ENCODE peak calls at places on chromosome 15, in four cellular contexts. One of them, this sample, is unnamed.
A peak's percentile ranks its signal among the peaks of the same experiment; 100 is the strongest.

GRCh38 chr15:94259121-94259776 is 27.9 kb downstream of the MCTP2 start:
- DNase-seq in stimulated activated CD4-positive, alpha-beta T cell treated with anti-CD3 and anti-CD28 coated beads, Interleukin-12 subunit alpha, Interleukin-12 subunit beta, amount 100 ng/mL, for 4 hours: no peak
- DNase-seq in CD8-positive, alpha-beta T cell: no peak
- DNase-seq in stimulated activated naive CD8-positive, alpha-beta T cell treated with anti-CD3 and anti-CD28 coated beads, Interleukin-15, amount 100 ng/mL, for 72 hours: no peak
- DNase-seq in this sample: no peak

GRCh38 chr15:57330619-57331018 is 45.7 kb upstream of the CGNL1 start:
- DNase-seq in stimulated activated CD4-positive, alpha-beta T cell treated with anti-CD3 and anti-CD28 coated beads, Interleukin-12 subunit alpha, Interleukin-12 subunit beta, amount 100 ng/mL, for 4 hours: no peak
- DNase-seq in stimulated activated naive CD8-positive, alpha-beta T cell treated with anti-CD3 and anti-CD28 coated beads, Interleukin-15, amount 100 ng/mL, for 72 hours: no peak
- DNase-seq in CD8-positive, alpha-beta T cell: no peak
- DNase-seq in this sample: no peak

GRCh38 chr15:99999282-100000070 is 266.2 kb upstream of the LYSMD4 start:
- DNase-seq in stimulated activated naive CD8-positive, alpha-beta T cell treated with anti-CD3 and anti-CD28 coated beads, Interleukin-15, amount 100 ng/mL, for 72 hours: no peak
- DNase-seq in CD8-positive, alpha-beta T cell: no peak
- DNase-seq in stimulated activated CD4-positive, alpha-beta T cell treated with anti-CD3 and anti-CD28 coated beads, Interleukin-12 subunit alpha, Interleukin-12 subunit beta, amount 100 ng/mL, for 4 hours: no peak
- DNase-seq in this sample: no peak

GRCh38 chr15:43930079-43930478 is 103.3 kb downstream of the WDR76 start:
- DNase-seq in stimulated activated CD4-positive, alpha-beta T cell treated with anti-CD3 and anti-CD28 coated beads, Interleukin-12 subunit alpha, Interleukin-12 subunit beta, amount 100 ng/mL, for 4 hours: no peak
- DNase-seq in stimulated activated naive CD8-positive, alpha-beta T cell treated with anti-CD3 and anti-CD28 coated beads, Interleukin-15, amount 100 ng/mL, for 72 hours: no peak
- DNase-seq in CD8-positive, alpha-beta T cell: no peak
- DNase-seq in this sample: peak; percentile 13

GRCh38 chr15:50778089-50778488 is 12.6 kb upstream of the SPPL2A start:
- DNase-seq in CD8-positive, alpha-beta T cell: no peak
- DNase-seq in stimulated activated naive CD8-positive, alpha-beta T cell treated with anti-CD3 and anti-CD28 coated beads, Interleukin-15, amount 100 ng/mL, for 72 hours: no peak
- DNase-seq in stimulated activated CD4-positive, alpha-beta T cell treated with anti-CD3 and anti-CD28 coated beads, Interleukin-12 subunit alpha, Interleukin-12 subunit beta, amount 100 ng/mL, for 4 hours: no peak
- DNase-seq in this sample: no peak

GRCh38 chr15:80736571-80736970 is 41.5 kb downstream of the ABHD17C start:
- DNase-seq in CD8-positive, alpha-beta T cell: no peak
- DNase-seq in stimulated activated CD4-positive, alpha-beta T cell treated with anti-CD3 and anti-CD28 coated beads, Interleukin-12 subunit alpha, Interleukin-12 subunit beta, amount 100 ng/mL, for 4 hours: no peak
- DNase-seq in stimulated activated naive CD8-positive, alpha-beta T cell treated with anti-CD3 and anti-CD28 coated beads, Interleukin-15, amount 100 ng/mL, for 72 hours: no peak
- DNase-seq in this sample: no peak

GRCh38 chr15:61146643-61147230 is 82.4 kb downstream of the RORA start:
- DNase-seq in stimulated activated naive CD8-positive, alpha-beta T cell treated with anti-CD3 and anti-CD28 coated beads, Interleukin-15, amount 100 ng/mL, for 72 hours: no peak
- DNase-seq in stimulated activated CD4-positive, alpha-beta T cell treated with anti-CD3 and anti-CD28 coated beads, Interleukin-12 subunit alpha, Interleukin-12 subunit beta, amount 100 ng/mL, for 4 hours: no peak
- DNase-seq in CD8-positive, alpha-beta T cell: no peak
- DNase-seq in this sample: no peak

GRCh38 chr15:44726568-44727461 is 9.5 kb upstream of the TRIM69 start:
- DNase-seq in stimulated activated naive CD8-positive, alpha-beta T cell treated with anti-CD3 and anti-CD28 coated beads, Interleukin-15, amount 100 ng/mL, for 72 hours: peak; percentile 77
- DNase-seq in stimulated activated CD4-positive, alpha-beta T cell treated with anti-CD3 and anti-CD28 coated beads, Interleukin-12 subunit alpha, Interleukin-12 subunit beta, amount 100 ng/mL, for 4 hours: no peak
- DNase-seq in CD8-positive, alpha-beta T cell: peak; percentile 81
- DNase-seq in this sample: peak; percentile 95

GRCh38 chr15:64400583-64400982 is 12.9 kb downstream of the TRIP4 start:
- DNase-seq in CD8-positive, alpha-beta T cell: no peak
- DNase-seq in stimulated activated CD4-positive, alpha-beta T cell treated with anti-CD3 and anti-CD28 coated beads, Interleukin-12 subunit alpha, Interleukin-12 subunit beta, amount 100 ng/mL, for 4 hours: no peak
- DNase-seq in stimulated activated naive CD8-positive, alpha-beta T cell treated with anti-CD3 and anti-CD28 coated beads, Interleukin-15, amount 100 ng/mL, for 72 hours: no peak
- DNase-seq in this sample: no peak

GRCh38 chr15:65841121-65841930 is 28.0 kb upstream of the RAB11A start:
- DNase-seq in CD8-positive, alpha-beta T cell: no peak
- DNase-seq in stimulated activated CD4-positive, alpha-beta T cell treated with anti-CD3 and anti-CD28 coated beads, Interleukin-12 subunit alpha, Interleukin-12 subunit beta, amount 100 ng/mL, for 4 hours: no peak
- DNase-seq in stimulated activated naive CD8-positive, alpha-beta T cell treated with anti-CD3 and anti-CD28 coated beads, Interleukin-15, amount 100 ng/mL, for 72 hours: no peak
- DNase-seq in this sample: peak; percentile 69

GRCh38 chr15:29162411-29162810 is 107.2 kb downstream of the NSMCE3 start:
- DNase-seq in stimulated activated naive CD8-positive, alpha-beta T cell treated with anti-CD3 and anti-CD28 coated beads, Interleukin-15, amount 100 ng/mL, for 72 hours: no peak
- DNase-seq in stimulated activated CD4-positive, alpha-beta T cell treated with anti-CD3 and anti-CD28 coated beads, Interleukin-12 subunit alpha, Interleukin-12 subunit beta, amount 100 ng/mL, for 4 hours: no peak
- DNase-seq in CD8-positive, alpha-beta T cell: no peak
- DNase-seq in this sample: no peak

GRCh38 chr15:61138151-61138550 is 91.0 kb downstream of the RORA start:
- DNase-seq in stimulated activated CD4-positive, alpha-beta T cell treated with anti-CD3 and anti-CD28 coated beads, Interleukin-12 subunit alpha, Interleukin-12 subunit beta, amount 100 ng/mL, for 4 hours: no peak
- DNase-seq in CD8-positive, alpha-beta T cell: no peak
- DNase-seq in stimulated activated naive CD8-positive, alpha-beta T cell treated with anti-CD3 and anti-CD28 coated beads, Interleukin-15, amount 100 ng/mL, for 72 hours: no peak
- DNase-seq in this sample: no peak

GRCh38 chr15:64070965-64071851 is 22.4 kb downstream of the CIAO2A start:
- DNase-seq in stimulated activated naive CD8-positive, alpha-beta T cell treated with anti-CD3 and anti-CD28 coated beads, Interleukin-15, amount 100 ng/mL, for 72 hours: no peak
- DNase-seq in CD8-positive, alpha-beta T cell: no peak
- DNase-seq in stimulated activated CD4-positive, alpha-beta T cell treated with anti-CD3 and anti-CD28 coated beads, Interleukin-12 subunit alpha, Interleukin-12 subunit beta, amount 100 ng/mL, for 4 hours: no peak
- DNase-seq in this sample: peak; percentile 85

GRCh38 chr15:96321422-96322391 is 8.8 kb upstream of the NR2F2 start:
- DNase-seq in stimulated activated CD4-positive, alpha-beta T cell treated with anti-CD3 and anti-CD28 coated beads, Interleukin-12 subunit alpha, Interleukin-12 subunit beta, amount 100 ng/mL, for 4 hours: no peak
- DNase-seq in stimulated activated naive CD8-positive, alpha-beta T cell treated with anti-CD3 and anti-CD28 coated beads, Interleukin-15, amount 100 ng/mL, for 72 hours: no peak
- DNase-seq in CD8-positive, alpha-beta T cell: no peak
- DNase-seq in this sample: peak; percentile 53

GRCh38 chr15:99296386-99296785 is 45.1 kb downstream of the LRRC28 start:
- DNase-seq in CD8-positive, alpha-beta T cell: no peak
- DNase-seq in stimulated activated naive CD8-positive, alpha-beta T cell treated with anti-CD3 and anti-CD28 coated beads, Interleukin-15, amount 100 ng/mL, for 72 hours: no peak
- DNase-seq in stimulated activated CD4-positive, alpha-beta T cell treated with anti-CD3 and anti-CD28 coated beads, Interleukin-12 subunit alpha, Interleukin-12 subunit beta, amount 100 ng/mL, for 4 hours: no peak
- DNase-seq in this sample: no peak

GRCh38 chr15:53834214-53834613 is 74.8 kb upstream of the WDR72 start:
- DNase-seq in stimulated activated naive CD8-positive, alpha-beta T cell treated with anti-CD3 and anti-CD28 coated beads, Interleukin-15, amount 100 ng/mL, for 72 hours: no peak
- DNase-seq in stimulated activated CD4-positive, alpha-beta T cell treated with anti-CD3 and anti-CD28 coated beads, Interleukin-12 subunit alpha, Interleukin-12 subunit beta, amount 100 ng/mL, for 4 hours: no peak
- DNase-seq in CD8-positive, alpha-beta T cell: no peak
- DNase-seq in this sample: no peak

GRCh38 chr15:95205101-95205500 is 973.7 kb downstream of the MCTP2 start:
- DNase-seq in stimulated activated naive CD8-positive, alpha-beta T cell treated with anti-CD3 and anti-CD28 coated beads, Interleukin-15, amount 100 ng/mL, for 72 hours: no peak
- DNase-seq in CD8-positive, alpha-beta T cell: no peak
- DNase-seq in stimulated activated CD4-positive, alpha-beta T cell treated with anti-CD3 and anti-CD28 coated beads, Interleukin-12 subunit alpha, Interleukin-12 subunit beta, amount 100 ng/mL, for 4 hours: no peak
- DNase-seq in this sample: no peak

GRCh38 chr15:31297880-31298456 is 28.7 kb upstream of the KLF13 start:
- DNase-seq in CD8-positive, alpha-beta T cell: peak; percentile 39
- DNase-seq in stimulated activated naive CD8-positive, alpha-beta T cell treated with anti-CD3 and anti-CD28 coated beads, Interleukin-15, amount 100 ng/mL, for 72 hours: no peak
- DNase-seq in stimulated activated CD4-positive, alpha-beta T cell treated with anti-CD3 and anti-CD28 coated beads, Interleukin-12 subunit alpha, Interleukin-12 subunit beta, amount 100 ng/mL, for 4 hours: no peak
- DNase-seq in this sample: no peak

GRCh38 chr15:90529369-90530249 is at the start of gene CRTC3:
- DNase-seq in CD8-positive, alpha-beta T cell: peak; percentile 77
- DNase-seq in stimulated activated naive CD8-positive, alpha-beta T cell treated with anti-CD3 and anti-CD28 coated beads, Interleukin-15, amount 100 ng/mL, for 72 hours: peak; percentile 68
- DNase-seq in stimulated activated CD4-positive, alpha-beta T cell treated with anti-CD3 and anti-CD28 coated beads, Interleukin-12 subunit alpha, Interleukin-12 subunit beta, amount 100 ng/mL, for 4 hours: peak; percentile 55
- DNase-seq in this sample: peak; percentile 58

GRCh38 chr15:70380484-70380883 is 282.8 kb upstream of the TLE3 start:
- DNase-seq in stimulated activated CD4-positive, alpha-beta T cell treated with anti-CD3 and anti-CD28 coated beads, Interleukin-12 subunit alpha, Interleukin-12 subunit beta, amount 100 ng/mL, for 4 hours: no peak
- DNase-seq in CD8-positive, alpha-beta T cell: no peak
- DNase-seq in stimulated activated naive CD8-positive, alpha-beta T cell treated with anti-CD3 and anti-CD28 coated beads, Interleukin-15, amount 100 ng/mL, for 72 hours: no peak
- DNase-seq in this sample: no peak

GRCh38 chr15:70597056-70597603 is 166.2 kb downstream of the UACA start:
- DNase-seq in CD8-positive, alpha-beta T cell: no peak
- DNase-seq in stimulated activated naive CD8-positive, alpha-beta T cell treated with anti-CD3 and anti-CD28 coated beads, Interleukin-15, amount 100 ng/mL, for 72 hours: no peak
- DNase-seq in stimulated activated CD4-positive, alpha-beta T cell treated with anti-CD3 and anti-CD28 coated beads, Interleukin-12 subunit alpha, Interleukin-12 subunit beta, amount 100 ng/mL, for 4 hours: no peak
- DNase-seq in this sample: peak; percentile 62

GRCh38 chr15:89329329-89330084 is 5.1 kb downstream of the POLG start:
- DNase-seq in stimulated activated naive CD8-positive, alpha-beta T cell treated with anti-CD3 and anti-CD28 coated beads, Interleukin-15, amount 100 ng/mL, for 72 hours: no peak
- DNase-seq in CD8-positive, alpha-beta T cell: peak; percentile 55
- DNase-seq in stimulated activated CD4-positive, alpha-beta T cell treated with anti-CD3 and anti-CD28 coated beads, Interleukin-12 subunit alpha, Interleukin-12 subunit beta, amount 100 ng/mL, for 4 hours: no peak
- DNase-seq in this sample: no peak

GRCh38 chr15:81523867-81524266 is 149.9 kb upstream of the TMC3 start:
- DNase-seq in stimulated activated CD4-positive, alpha-beta T cell treated with anti-CD3 and anti-CD28 coated beads, Interleukin-12 subunit alpha, Interleukin-12 subunit beta, amount 100 ng/mL, for 4 hours: no peak
- DNase-seq in stimulated activated naive CD8-positive, alpha-beta T cell treated with anti-CD3 and anti-CD28 coated beads, Interleukin-15, amount 100 ng/mL, for 72 hours: no peak
- DNase-seq in CD8-positive, alpha-beta T cell: no peak
- DNase-seq in this sample: no peak

GRCh38 chr15:43518073-43518761 is 809 bp downstream of the MAP1A start:
- DNase-seq in stimulated activated CD4-positive, alpha-beta T cell treated with anti-CD3 and anti-CD28 coated beads, Interleukin-12 subunit alpha, Interleukin-12 subunit beta, amount 100 ng/mL, for 4 hours: no peak
- DNase-seq in stimulated activated naive CD8-positive, alpha-beta T cell treated with anti-CD3 and anti-CD28 coated beads, Interleukin-15, amount 100 ng/mL, for 72 hours: no peak
- DNase-seq in CD8-positive, alpha-beta T cell: peak; percentile 47
- DNase-seq in this sample: peak; percentile 33

GRCh38 chr15:85795320-85795668 is 569 bp upstream of the KLHL25 start:
- DNase-seq in CD8-positive, alpha-beta T cell: no peak
- DNase-seq in stimulated activated naive CD8-positive, alpha-beta T cell treated with anti-CD3 and anti-CD28 coated beads, Interleukin-15, amount 100 ng/mL, for 72 hours: no peak
- DNase-seq in stimulated activated CD4-positive, alpha-beta T cell treated with anti-CD3 and anti-CD28 coated beads, Interleukin-12 subunit alpha, Interleukin-12 subunit beta, amount 100 ng/mL, for 4 hours: no peak
- DNase-seq in this sample: no peak

GRCh38 chr15:70149667-70150404 is 52.1 kb upstream of the TLE3 start:
- DNase-seq in stimulated activated CD4-positive, alpha-beta T cell treated with anti-CD3 and anti-CD28 coated beads, Interleukin-12 subunit alpha, Interleukin-12 subunit beta, amount 100 ng/mL, for 4 hours: no peak
- DNase-seq in CD8-positive, alpha-beta T cell: no peak
- DNase-seq in stimulated activated naive CD8-positive, alpha-beta T cell treated with anti-CD3 and anti-CD28 coated beads, Interleukin-15, amount 100 ng/mL, for 72 hours: no peak
- DNase-seq in this sample: peak; percentile 5

This sample was measured in EL.